ENCODE peak calls at places on chromosomes 5 and 9, in ten cellular contexts. One of them, this sample, is unnamed. For H3K27me3 and H3K9me3, the result is how much of the 10 kb centered on the place peaks cover.

GRCh38 chr9:81318571-81318970 is 370.8 kb downstream of the TLE1 start:
- DNase-seq in GM12878: no peak
- DNase-seq in body of pancreas: no peak
- DNase-seq in Peyer's patch: no peak
- DNase-seq in IMR-90: peak
- DNase-seq in transverse colon: no peak
- DNase-seq in right lobe of liver: no peak
- DNase-seq in suprapubic skin: no peak
- DNase-seq in endothelial cell of umbilical vein: peak
- DNase-seq in ovary: no peak
- DNase-seq in this sample: no peak

GRCh38 chr5:116576043-116576713 is 1.6 kb upstream of the SEMA6A start:
- DNase-seq in GM12878: no peak
- DNase-seq in body of pancreas: peak
- DNase-seq in Peyer's patch: peak
- DNase-seq in IMR-90: peak
- DNase-seq in transverse colon: peak
- DNase-seq in right lobe of liver: peak
- DNase-seq in suprapubic skin: peak
- DNase-seq in endothelial cell of umbilical vein: peak
- DNase-seq in ovary: peak
- DNase-seq in this sample: peak

GRCh38 chr9:101442248-101443136 is 6.9 kb upstream of the ALDOB start:
- DNase-seq in GM12878: no peak
- DNase-seq in body of pancreas: peak
- DNase-seq in Peyer's patch: no peak
- DNase-seq in IMR-90: no peak
- DNase-seq in transverse colon: no peak
- DNase-seq in right lobe of liver: peak
- DNase-seq in suprapubic skin: no peak
- DNase-seq in endothelial cell of umbilical vein: no peak
- DNase-seq in ovary: no peak
- DNase-seq in this sample: no peak

GRCh38 chr9:137672907-137673791 is 54.3 kb downstream of the EHMT1 start:
- DNase-seq in GM12878: peak
- DNase-seq in body of pancreas: peak
- DNase-seq in Peyer's patch: peak
- DNase-seq in IMR-90: peak
- DNase-seq in transverse colon: no peak
- DNase-seq in right lobe of liver: no peak
- DNase-seq in suprapubic skin: no peak
- DNase-seq in endothelial cell of umbilical vein: peak
- DNase-seq in ovary: no peak
- DNase-seq in this sample: peak

GRCh38 chr5:173953528-173954090 is 35.4 kb upstream of the C5orf47 start:
- DNase-seq in GM12878: no peak
- DNase-seq in body of pancreas: no peak
- DNase-seq in Peyer's patch: no peak
- DNase-seq in IMR-90: peak
- DNase-seq in transverse colon: no peak
- DNase-seq in right lobe of liver: peak
- DNase-seq in suprapubic skin: no peak
- DNase-seq in endothelial cell of umbilical vein: no peak
- DNase-seq in ovary: no peak
- DNase-seq in this sample: no peak

GRCh38 chr9:135302329-135303279 is 177.0 kb upstream of the PPP1R26 start:
- DNase-seq in GM12878: no peak
- DNase-seq in body of pancreas: no peak
- DNase-seq in Peyer's patch: no peak
- DNase-seq in IMR-90: no peak
- DNase-seq in transverse colon: no peak
- DNase-seq in right lobe of liver: peak
- DNase-seq in suprapubic skin: no peak
- DNase-seq in endothelial cell of umbilical vein: no peak
- DNase-seq in ovary: no peak
- DNase-seq in this sample: no peak

GRCh38 chr5:180093241-180093640 is 21.7 kb upstream of the RNF130 start:
- DNase-seq in GM12878: no peak
- DNase-seq in body of pancreas: no peak
- DNase-seq in Peyer's patch: peak
- DNase-seq in IMR-90: no peak
- DNase-seq in transverse colon: no peak
- DNase-seq in right lobe of liver: no peak
- DNase-seq in suprapubic skin: no peak
- DNase-seq in endothelial cell of umbilical vein: no peak
- DNase-seq in ovary: no peak
- DNase-seq in this sample: no peak

GRCh38 chr5:38607396-38607795 is 51.0 kb upstream of the LIFR start:
- DNase-seq in GM12878: no peak
- DNase-seq in body of pancreas: peak
- DNase-seq in Peyer's patch: no peak
- DNase-seq in IMR-90: peak
- DNase-seq in transverse colon: no peak
- DNase-seq in right lobe of liver: no peak
- DNase-seq in suprapubic skin: no peak
- DNase-seq in endothelial cell of umbilical vein: no peak
- DNase-seq in ovary: no peak
- DNase-seq in this sample: no peak

GRCh38 chr5:407801-408268 is 35.1 kb upstream of the EXOC3 start:
- DNase-seq in GM12878: no peak
- DNase-seq in body of pancreas: no peak
- DNase-seq in Peyer's patch: no peak
- DNase-seq in IMR-90: no peak
- DNase-seq in transverse colon: no peak
- DNase-seq in right lobe of liver: no peak
- DNase-seq in suprapubic skin: peak
- DNase-seq in endothelial cell of umbilical vein: no peak
- DNase-seq in ovary: no peak
- DNase-seq in this sample: no peak

GRCh38 chr5:132771559-132771998 is 5.5 kb downstream of the SEPTIN8 start:
- DNase-seq in GM12878: no peak
- DNase-seq in body of pancreas: peak
- DNase-seq in Peyer's patch: peak
- DNase-seq in IMR-90: peak
- DNase-seq in transverse colon: no peak
- DNase-seq in right lobe of liver: no peak
- DNase-seq in suprapubic skin: no peak
- DNase-seq in endothelial cell of umbilical vein: peak
- DNase-seq in ovary: peak
- DNase-seq in this sample: peak

GRCh38 chr9:12930906-12931305 is 156.1 kb downstream of the LURAP1L start:
- DNase-seq in GM12878: no peak
- DNase-seq in body of pancreas: no peak
- DNase-seq in Peyer's patch: no peak
- DNase-seq in IMR-90: peak
- DNase-seq in transverse colon: no peak
- DNase-seq in right lobe of liver: no peak
- DNase-seq in suprapubic skin: no peak
- DNase-seq in endothelial cell of umbilical vein: no peak
- DNase-seq in ovary: no peak
- DNase-seq in this sample: no peak

GRCh38 chr5:147472669-147473131 is 37.2 kb downstream of the DPYSL3 start:
- DNase-seq in GM12878: no peak
- DNase-seq in body of pancreas: no peak
- DNase-seq in Peyer's patch: no peak
- DNase-seq in IMR-90: no peak
- DNase-seq in transverse colon: no peak
- DNase-seq in right lobe of liver: no peak
- DNase-seq in suprapubic skin: no peak
- DNase-seq in endothelial cell of umbilical vein: no peak
- DNase-seq in ovary: no peak
- DNase-seq in this sample: no peak

GRCh38 chr5:135451581-135452360 is at the start of gene TIFAB:
- DNase-seq in GM12878: no peak
- DNase-seq in body of pancreas: no peak
- DNase-seq in Peyer's patch: peak
- DNase-seq in IMR-90: no peak
- DNase-seq in transverse colon: no peak
- DNase-seq in right lobe of liver: no peak
- DNase-seq in suprapubic skin: no peak
- DNase-seq in endothelial cell of umbilical vein: no peak
- DNase-seq in ovary: no peak
- DNase-seq in this sample: no peak

GRCh38 chr5:118580959-118581358 is 407.4 kb downstream of the DTWD2 start:
- DNase-seq in GM12878: no peak
- DNase-seq in body of pancreas: no peak
- DNase-seq in Peyer's patch: no peak
- DNase-seq in IMR-90: no peak
- DNase-seq in transverse colon: no peak
- DNase-seq in right lobe of liver: no peak
- DNase-seq in suprapubic skin: no peak
- DNase-seq in endothelial cell of umbilical vein: no peak
- DNase-seq in ovary: no peak
- DNase-seq in this sample: no peak

GRCh38 chr5:150113047-150113744 is 26.8 kb upstream of the CSF1R start:
- DNase-seq in GM12878: no peak
- DNase-seq in body of pancreas: no peak
- DNase-seq in Peyer's patch: no peak
- DNase-seq in IMR-90: no peak
- DNase-seq in transverse colon: no peak
- DNase-seq in right lobe of liver: peak
- DNase-seq in suprapubic skin: no peak
- DNase-seq in endothelial cell of umbilical vein: no peak
- DNase-seq in ovary: peak
- DNase-seq in this sample: no peak

GRCh38 chr9:129776566-129776937 is 23.7 kb upstream of the PTGES start:
- DNase-seq in GM12878: no peak
- DNase-seq in body of pancreas: no peak
- DNase-seq in Peyer's patch: no peak
- DNase-seq in IMR-90: peak
- DNase-seq in transverse colon: no peak
- DNase-seq in right lobe of liver: no peak
- DNase-seq in suprapubic skin: no peak
- DNase-seq in endothelial cell of umbilical vein: no peak
- DNase-seq in ovary: no peak
- DNase-seq in this sample: peak

GRCh38 chr5:19270153-19270552 is 717.8 kb downstream of the CDH18 start:
- DNase-seq in GM12878: no peak
- DNase-seq in body of pancreas: peak
- DNase-seq in Peyer's patch: no peak
- DNase-seq in IMR-90: no peak
- DNase-seq in transverse colon: peak
- DNase-seq in right lobe of liver: no peak
- DNase-seq in suprapubic skin: no peak
- DNase-seq in endothelial cell of umbilical vein: no peak
- DNase-seq in ovary: no peak
- DNase-seq in this sample: no peak

DNA sequence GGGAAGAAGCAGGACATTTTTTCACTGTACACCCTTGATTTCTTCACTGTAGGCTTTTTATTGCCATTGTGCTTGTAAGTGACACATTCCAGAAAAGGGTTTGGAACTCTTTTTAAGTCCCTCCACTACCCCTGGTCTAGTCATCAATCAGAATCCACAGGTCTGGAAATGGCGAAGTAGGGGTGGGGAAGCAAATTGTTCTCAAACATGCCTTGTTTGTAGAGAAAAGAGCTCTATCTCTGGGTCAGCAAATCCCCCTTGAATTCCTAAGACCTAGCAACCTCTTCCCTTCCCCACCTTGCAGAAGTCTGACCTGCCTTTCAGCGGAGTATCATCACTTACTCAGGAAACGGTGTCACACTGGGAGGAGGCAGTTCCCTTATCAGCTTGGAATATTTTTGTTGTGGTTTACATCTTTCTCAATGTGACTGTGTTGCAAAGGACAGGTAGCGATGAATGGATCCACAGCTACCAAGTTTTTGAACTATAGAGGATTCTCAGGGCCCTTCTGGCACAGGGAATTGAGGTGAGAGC is 3.2 kb downstream of the SH3RF2 start:
- DNase-seq in GM12878: no peak
- DNase-seq in body of pancreas: no peak
- DNase-seq in Peyer's patch: no peak
- DNase-seq in IMR-90: no peak
- DNase-seq in transverse colon: no peak
- DNase-seq in right lobe of liver: no peak
- DNase-seq in suprapubic skin: no peak
- DNase-seq in endothelial cell of umbilical vein: no peak
- DNase-seq in ovary: no peak
- DNase-seq in this sample: no peak
- H3K27me3 ChIP-seq in GM12878: under half
- H3K27me3 ChIP-seq in body of pancreas: under half
- H3K27me3 ChIP-seq in Peyer's patch: under half
- H3K27me3 ChIP-seq in IMR-90: under half
- H3K27me3 ChIP-seq in transverse colon: under half
- H3K27me3 ChIP-seq in right lobe of liver: under half
- H3K27me3 ChIP-seq in suprapubic skin: under half
- H3K27me3 ChIP-seq in endothelial cell of umbilical vein: under half
- H3K27me3 ChIP-seq in ovary: under half
- H3K27me3 ChIP-seq in this sample: under half

DNA sequence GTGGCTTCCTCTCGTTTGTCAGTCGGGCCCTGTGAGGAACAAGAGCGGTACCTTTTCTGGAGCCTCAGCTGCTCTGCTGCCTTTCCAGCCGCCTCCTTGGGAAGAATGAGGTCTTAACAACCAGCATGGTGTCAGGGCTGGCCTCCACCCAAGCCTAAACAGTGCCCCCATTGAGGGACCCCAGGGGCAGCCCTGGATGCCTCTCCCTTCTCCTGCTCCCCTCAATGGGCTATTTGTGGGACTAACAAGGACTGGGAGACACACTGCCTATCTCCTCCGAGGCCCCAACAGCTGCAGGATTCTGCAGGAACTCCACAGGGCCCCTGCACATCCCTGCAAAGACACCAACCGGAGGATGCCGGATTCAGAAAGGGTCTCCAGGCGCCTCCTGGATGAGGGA is 155.4 kb upstream of the MAP3K1 start:
- DNase-seq in GM12878: no peak
- DNase-seq in body of pancreas: no peak
- DNase-seq in Peyer's patch: no peak
- DNase-seq in IMR-90: no peak
- DNase-seq in transverse colon: no peak
- DNase-seq in right lobe of liver: no peak
- DNase-seq in suprapubic skin: no peak
- DNase-seq in endothelial cell of umbilical vein: no peak
- DNase-seq in ovary: no peak
- DNase-seq in this sample: no peak
- H3K9me3 ChIP-seq in GM12878: under half
- H3K9me3 ChIP-seq in body of pancreas: under half
- H3K9me3 ChIP-seq in Peyer's patch: under half
- H3K9me3 ChIP-seq in IMR-90: under half
- H3K9me3 ChIP-seq in transverse colon: under half
- H3K9me3 ChIP-seq in right lobe of liver: under half
- H3K9me3 ChIP-seq in suprapubic skin: under half
- H3K9me3 ChIP-seq in endothelial cell of umbilical vein: under half
- H3K9me3 ChIP-seq in ovary: under half
- H3K9me3 ChIP-seq in this sample: under half

GRCh38 chr5:76547242-76547890 is 75.8 kb downstream of the F2RL2 start:
- DNase-seq in GM12878: peak
- DNase-seq in body of pancreas: peak
- DNase-seq in Peyer's patch: peak
- DNase-seq in IMR-90: no peak
- DNase-seq in transverse colon: no peak
- DNase-seq in right lobe of liver: no peak
- DNase-seq in suprapubic skin: no peak
- DNase-seq in endothelial cell of umbilical vein: no peak
- DNase-seq in ovary: no peak
- DNase-seq in this sample: no peak
- TF ChIP-seq POLR2A in GM12878: no peak
- TF ChIP-seq POLR2A in body of pancreas: no peak
- TF ChIP-seq POLR2A in Peyer's patch: no peak
- TF ChIP-seq POLR2A in IMR-90: no peak
- TF ChIP-seq POLR2A in transverse colon: peak
- TF ChIP-seq POLR2A in right lobe of liver: peak
- TF ChIP-seq POLR2A in suprapubic skin: no peak
- TF ChIP-seq POLR2A in endothelial cell of umbilical vein: no peak
- TF ChIP-seq POLR2A in ovary: no peak
- TF ChIP-seq POLR2A in this sample: no peak

GRCh38 chr9:22005083-22005699 is 3.9 kb downstream of the CDKN2B start:
- DNase-seq in GM12878: no peak
- DNase-seq in body of pancreas: no peak
- DNase-seq in Peyer's patch: no peak
- DNase-seq in IMR-90: peak
- DNase-seq in transverse colon: no peak
- DNase-seq in right lobe of liver: no peak
- DNase-seq in suprapubic skin: peak
- DNase-seq in endothelial cell of umbilical vein: peak
- DNase-seq in ovary: no peak
- DNase-seq in this sample: no peak
- H3K27me3 ChIP-seq in GM12878: under half
- H3K27me3 ChIP-seq in body of pancreas: under half
- H3K27me3 ChIP-seq in Peyer's patch: under half
- H3K27me3 ChIP-seq in IMR-90: under half
- H3K27me3 ChIP-seq in transverse colon: half or more
- H3K27me3 ChIP-seq in right lobe of liver: under half
- H3K27me3 ChIP-seq in suprapubic skin: half or more
- H3K27me3 ChIP-seq in endothelial cell of umbilical vein: half or more
- H3K27me3 ChIP-seq in ovary: under half
- H3K27me3 ChIP-seq in this sample: under half